ENCODE peak calls at places on chromosomes 2 and 18, in six cellular contexts. R, Q, O, B, J and F are unnamed samples.

GRCh38 chr2:160630801-160631590 is 137.4 kb upstream of the RBMS1 start:
- DNase-seq in R (peak), Q (no peak), J (peak), O (no peak), B (no peak), F (peak)

GRCh38 chr18:23386317-23386716 is 66.8 kb upstream of the RIOK3 start:
- DNase-seq in O (no peak), J (no peak), R (no peak), Q (no peak), B (no peak), F (no peak)

GRCh38 chr2:215727507-215728503 is 285.5 kb downstream of the MREG start:
- DNase-seq in J (peak), Q (no peak), O (no peak), R (peak), B (no peak), F (peak)

GRCh38 chr18:48002933-48003365 is 72.5 kb upstream of the SMAD2 start:
- DNase-seq in B (no peak), R (peak), J (peak), Q (no peak), O (no peak), F (peak)

GRCh38 chr2:213199871-213200270 is 48.5 kb upstream of the IKZF2 start:
- DNase-seq in R (peak), B (no peak), Q (no peak), O (no peak), J (peak), F (peak)

GRCh38 chr2:139354518-139354917 is 574.3 kb upstream of the NXPH2 start:
- DNase-seq in Q (no peak), R (no peak), B (no peak), O (no peak), J (no peak), F (no peak)

GRCh38 chr18:46916551-46917107 is 678 bp downstream of the PIAS2 start:
- DNase-seq in J (peak), Q (peak), O (peak), B (peak), R (peak), F (peak)

GRCh38 chr2:205747827-205748386 is 65.6 kb downstream of the NRP2 start:
- DNase-seq in R (no peak), B (no peak), Q (no peak), O (no peak), J (no peak), F (no peak)

GRCh38 chr2:161172901-161173540 is 12.8 kb downstream of the TANK start:
- DNase-seq in O (no peak), R (no peak), B (no peak), Q (no peak), J (no peak), F (no peak)

GRCh38 chr2:218369374-218369773 is 12.7 kb upstream of the SLC11A1 start:
- DNase-seq in B (no peak), O (no peak), Q (no peak), J (no peak), R (no peak), F (no peak)

GRCh38 chr2:20419752-20420151 is 27.1 kb upstream of the RHOB start:
- DNase-seq in B (no peak), Q (no peak), J (no peak), R (no peak), O (no peak), F (no peak)

GRCh38 chr2:226995625-226996041 is 159.8 kb downstream of the RHBDD1 start:
- DNase-seq in Q (no peak), O (no peak), B (no peak), R (no peak), J (peak), F (peak)

GRCh38 chr2:239561448-239562001 is 160.7 kb upstream of the HDAC4 start:
- DNase-seq in R (no peak), O (no peak), Q (no peak), B (no peak), J (no peak), F (no peak)

GRCh38 chr18:43627833-43628370 is 350.6 kb upstream of the SYT4 start:
- DNase-seq in B (no peak), O (no peak), Q (no peak), R (peak), J (no peak), F (no peak)

GRCh38 chr2:180876506-180876905 is 103.9 kb upstream of the UBE2E3 start:
- DNase-seq in O (no peak), B (no peak), Q (no peak), R (no peak), J (no peak), F (no peak)

GRCh38 chr18:44733069-44733753 is 52.5 kb downstream of the SETBP1 start:
- DNase-seq in J (peak), R (peak), O (no peak), Q (no peak), B (no peak), F (peak)

GRCh38 chr18:23106575-23106974 is 28.7 kb upstream of the CABLES1 start:
- DNase-seq in Q (no peak), J (peak), B (no peak), O (no peak), R (peak), F (peak)

GRCh38 chr18:23311346-23312103 is 141.6 kb upstream of the RIOK3 start:
- DNase-seq in J (peak), R (no peak), Q (no peak), B (no peak), O (no peak), F (peak)

GRCh38 chr2:237968048-237968862 is 1.4 kb downstream of the UBE2F start:
- DNase-seq in R (no peak), O (no peak), Q (peak), J (peak), B (no peak), F (peak)

GRCh38 chr2:113124181-113124961 is 3.0 kb upstream of the IL1RN start:
- DNase-seq in O (no peak), Q (no peak), R (no peak), B (no peak), J (peak), F (peak)

GRCh38 chr2:220394433-220394832 is 767.0 kb downstream of the SLC4A3 start:
- DNase-seq in O (no peak), R (no peak), J (peak), Q (no peak), B (no peak), F (peak)

DNA sequence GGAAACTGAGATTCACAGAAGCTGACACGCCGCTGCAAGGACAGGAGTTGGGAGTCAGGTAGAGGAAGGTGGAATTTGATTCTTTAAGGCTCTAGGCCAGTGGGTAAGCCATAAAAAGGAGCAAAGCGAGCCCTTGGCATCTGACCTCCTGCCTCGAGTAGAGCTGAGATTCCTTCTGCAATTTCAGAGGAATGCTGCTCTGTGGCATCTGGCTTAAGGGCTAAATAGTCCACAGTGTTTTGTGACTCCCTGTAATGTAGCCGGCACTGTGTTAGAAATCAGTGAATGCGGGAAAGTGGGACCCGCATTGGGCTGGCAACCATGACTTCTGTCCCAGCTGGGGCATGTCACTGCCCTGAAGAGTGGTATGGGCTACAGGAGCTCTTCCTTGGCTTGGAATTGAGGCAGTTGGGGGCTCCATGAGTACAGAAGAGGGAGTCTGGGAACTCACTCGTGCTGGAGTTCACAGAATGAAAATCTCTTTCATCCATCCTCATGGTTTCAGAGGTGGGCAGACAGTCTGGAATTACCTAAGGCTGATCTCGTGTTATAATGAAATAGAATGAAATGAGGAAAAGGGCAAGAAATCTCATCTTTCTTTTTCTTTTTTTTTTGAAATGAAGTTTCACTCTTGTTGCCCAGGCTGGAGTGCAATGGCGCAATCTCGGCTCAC is 12.7 kb upstream of the MYCN start:
- DNase-seq in J (no peak), O (no peak), B (no peak), Q (no peak), R (peak), F (no peak)
- H2AK5ac ChIP-seq in J (no peak), O (no peak), B (no peak), Q (no peak), R (no peak), F (no peak)

GRCh38 chr2:96950391-96951124 is 35.8 kb downstream of the FAM178B start:
- DNase-seq in O (no peak), Q (no peak), R (no peak), B (no peak), J (no peak), F (no peak)

GRCh38 chr2:96947949-96948348 is 38.4 kb downstream of the FAM178B start:
- DNase-seq in O (no peak), R (no peak), Q (no peak), B (no peak), J (no peak), F (no peak)

GRCh38 chr2:96949701-96950350 is 36.6 kb downstream of the FAM178B start:
- DNase-seq in Q (no peak), B (no peak), R (no peak), J (no peak), O (no peak), F (no peak)

GRCh38 chr2:96948483-96949152 is 37.8 kb downstream of the FAM178B start:
- DNase-seq in Q (no peak), O (no peak), B (no peak), J (no peak), R (no peak), F (no peak)

GRCh38 chr2:96949153-96949520 is 37.2 kb downstream of the FAM178B start:
- DNase-seq in R (no peak), O (no peak), J (no peak), Q (no peak), B (no peak), F (no peak)
- H2AK5ac ChIP-seq in R (no peak), O (peak), J (no peak), Q (no peak), B (no peak), F (no peak)

DNA sequence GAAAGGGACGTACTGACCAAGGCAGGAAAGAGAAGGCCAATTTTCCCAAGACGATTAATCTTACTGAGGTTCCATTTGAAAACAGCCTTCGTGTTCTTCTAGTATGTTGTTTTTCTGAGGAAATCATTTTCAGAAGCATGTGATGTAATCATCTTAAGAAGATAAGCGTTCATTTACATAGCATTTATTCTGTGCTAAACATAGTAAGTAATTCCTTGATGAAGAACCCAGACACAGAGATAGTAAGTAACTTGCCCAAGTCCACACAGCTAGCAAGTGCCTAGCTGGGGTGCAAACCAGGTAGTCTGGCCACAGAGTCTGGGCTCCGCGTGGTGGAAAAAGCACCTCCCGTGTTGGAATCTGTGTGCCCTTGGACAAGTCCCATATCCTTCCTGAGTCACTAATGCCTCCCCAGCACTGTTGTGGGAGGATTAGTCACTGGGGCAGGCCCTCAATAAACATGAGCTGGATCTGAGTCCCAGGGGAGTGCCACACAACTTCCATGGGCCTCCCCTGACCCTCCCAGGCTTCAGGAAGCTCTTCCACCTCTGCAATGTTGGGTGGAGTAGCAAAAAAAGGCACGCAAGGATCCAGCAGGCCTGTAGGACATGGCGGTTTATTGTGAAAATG is 26.9 kb upstream of the ASAP2 start:
- DNase-seq in J (peak), B (no peak), Q (no peak), R (no peak), O (no peak), F (peak)
- H2AK5ac ChIP-seq in J (peak), B (no peak), Q (no peak), R (no peak), O (peak), F (peak)

GRCh38 chr2:28390241-28390856 is 2.3 kb upstream of the FOSL2 start:
- DNase-seq in O (peak), Q (peak), R (peak), J (peak), B (peak), F (peak)
- H2AK5ac ChIP-seq in O (peak), Q (no peak), R (no peak), J (no peak), B (no peak), F (peak)

GRCh38 chr2:46230677-46231425 is 66.4 kb upstream of the EPAS1 start:
- DNase-seq in J (no peak), O (no peak), R (no peak), B (no peak), Q (no peak), F (no peak)
- H2AK5ac ChIP-seq in J (peak), O (no peak), R (no peak), B (peak), Q (no peak), F (no peak)

GRCh38 chr18:77093067-77093430 is 39.5 kb downstream of the MBP start:
- DNase-seq in O (no peak), B (no peak), J (no peak), Q (no peak), R (no peak), F (no peak)

GRCh38 chr18:77093584-77093983 is 39.0 kb downstream of the MBP start:
- DNase-seq in B (no peak), J (no peak), Q (no peak), R (no peak), O (no peak), F (no peak)

GRCh38 chr18:77091366-77091765 is 41.2 kb downstream of the MBP start:
- DNase-seq in R (no peak), Q (no peak), J (no peak), B (no peak), O (no peak), F (no peak)

GRCh38 chr18:77090546-77091200 is 41.9 kb downstream of the MBP start:
- DNase-seq in B (no peak), R (no peak), O (no peak), Q (no peak), J (no peak), F (no peak)

GRCh38 chr18:77092104-77093066 is 40.2 kb downstream of the MBP start:
- DNase-seq in B (no peak), J (no peak), Q (no peak), R (no peak), O (no peak), F (no peak)
- H2AK5ac ChIP-seq in B (no peak), J (peak), Q (no peak), R (no peak), O (no peak), F (peak)